ENCODE peak calls at places on chromosomes 16 and 17, in six cellular contexts. N is effector memory CD4-positive, alpha-beta T cell; I is nephron progenitor cell; H is heart left ventricle; A is iris pigment epithelial cell; W is CD4-positive, alpha-beta T cell. J is an unnamed sample.

GRCh38 chr17:9003355-9004131 is 17.8 kb upstream of the NTN1 start:
- DNase-seq in N (no peak), W (no peak), H (no peak), I (peak), A (no peak), J (no peak)

GRCh38 chr17:16085066-16085699 is 85.6 kb downstream of the TTC19 start:
- DNase-seq in W (no peak), N (no peak), A (peak), I (no peak), H (no peak), J (no peak)

GRCh38 chr16:75754126-75754525 is 27.8 kb upstream of the CPHXL start:
- DNase-seq in N (no peak), I (no peak), H (no peak), A (peak), W (no peak), J (peak)

GRCh38 chr16:63982156-63982555 is 1139.7 kb downstream of the CDH11 start:
- DNase-seq in I (no peak), W (no peak), A (no peak), N (no peak), H (no peak), J (no peak)

GRCh38 chr17:17675925-17676534 is 5.2 kb upstream of the RAI1 start:
- DNase-seq in A (no peak), I (no peak), N (no peak), H (no peak), W (no peak), J (peak)

GRCh38 chr17:3879181-3879580 is 13.7 kb downstream of the CAMKK1 start:
- DNase-seq in H (no peak), W (no peak), N (no peak), A (peak), I (peak), J (peak)

GRCh38 chr17:45322168-45322567 is 5.3 kb upstream of the MAP3K14 start:
- DNase-seq in N (no peak), I (no peak), W (no peak), A (no peak), H (no peak), J (no peak)

GRCh38 chr16:66165879-66166278 is 200.6 kb upstream of the CDH5 start:
- DNase-seq in A (peak), N (no peak), H (no peak), W (no peak), I (no peak), J (no peak)

GRCh38 chr17:4966844-4967538 is 626 bp downstream of the SPAG7 start:
- DNase-seq in H (peak), I (peak), A (peak), W (peak), N (peak), J (peak)

GRCh38 chr17:64635647-64636305 is 26.3 kb downstream of the SMURF2 start:
- DNase-seq in N (no peak), A (peak), I (no peak), H (no peak), W (no peak), J (no peak)

GRCh38 chr17:79874329-79874981 is 35.2 kb upstream of the CBX4 start:
- DNase-seq in W (no peak), H (no peak), A (peak), N (no peak), I (no peak), J (peak)

GRCh38 chr17:6361733-6362132 is 73.2 kb downstream of the AIPL1 start:
- DNase-seq in W (no peak), I (no peak), H (no peak), A (peak), N (no peak), J (no peak)

GRCh38 chr17:17533901-17534441 is 37.8 kb upstream of the RASD1 start:
- DNase-seq in N (no peak), H (no peak), W (no peak), I (no peak), A (no peak), J (peak)

GRCh38 chr16:4850211-4850610 is 2.9 kb downstream of the UBN1 start:
- DNase-seq in I (no peak), N (no peak), W (no peak), A (peak), H (no peak), J (no peak)

GRCh38 chr16:552171-552570 is 8.0 kb upstream of the PRR35 start:
- DNase-seq in W (no peak), N (no peak), A (no peak), I (no peak), H (no peak), J (no peak)

GRCh38 chr17:3946711-3947235 is 17.5 kb downstream of the ATP2A3 start:
- DNase-seq in I (no peak), N (no peak), A (no peak), H (no peak), W (no peak), J (no peak)